ENCODE peak calls at places on chromosome 18, in nine cellular contexts. D is GM23248, X is PC-3, W is SK-N-SH, T is HCT116, Z is OCI-LY7, S is GM23338, Y is hepatocyte, K is MM.1S. J is an unnamed sample.

GRCh38 chr18:43180814-43181213 is 65.3 kb upstream of the RIT2 start:
- DNase-seq in D (no peak), X (no peak), W (no peak), T (no peak), Z (no peak), S (no peak), Y (no peak), K (no peak), J (no peak)

GRCh38 chr18:42038936-42039335 is 83.9 kb downstream of the PIK3C3 start:
- DNase-seq in D (peak; percentile 87), X (no peak), W (no peak), T (no peak), Z (no peak), S (peak; percentile 10), Y (peak; percentile 19), K (no peak), J (no peak)

GRCh38 chr18:40413160-40413559 is 1541.9 kb upstream of the PIK3C3 start:
- DNase-seq in D (peak; percentile 56), X (peak; percentile 48), W (peak; percentile 25), T (no peak), Z (no peak), S (peak; percentile 69), Y (peak; percentile 61), K (no peak), J (peak; percentile 76)

GRCh38 chr18:48339692-48340091 is 69.5 kb downstream of the ZBTB7C start:
- DNase-seq in D (no peak), X (no peak), W (no peak), T (no peak), Z (no peak), S (no peak), Y (no peak), K (no peak), J (no peak)

GRCh38 chr18:10453885-10454772 is at the start of gene APCDD1:
- DNase-seq in D (peak; percentile 55), X (no peak), W (peak; percentile 88), T (no peak), Z (no peak), S (peak; percentile 73), Y (peak; percentile 90), K (no peak), J (peak; percentile 90)

GRCh38 chr18:23142285-23142929 is 7.1 kb downstream of the CABLES1 start:
- DNase-seq in D (peak; percentile 56), X (peak; percentile 90), W (no peak), T (no peak), Z (no peak), S (no peak), Y (no peak), K (no peak), J (no peak)

GRCh38 chr18:12589419-12589818 is 68.5 kb downstream of the SPIRE1 start:
- DNase-seq in D (no peak), X (no peak), W (peak; percentile 10), T (no peak), Z (no peak), S (no peak), Y (no peak), K (no peak), J (no peak)

GRCh38 chr18:7291046-7291445 is 60.2 kb downstream of the LRRC30 start:
- DNase-seq in D (no peak), X (no peak), W (no peak), T (no peak), Z (no peak), S (no peak), Y (no peak), K (no peak), J (no peak)

GRCh38 chr18:77206676-77207370 is 42.8 kb upstream of the GALR1 start:
- DNase-seq in D (peak; percentile 90), X (no peak), W (no peak), T (no peak), Z (no peak), S (no peak), Y (no peak), K (no peak), J (no peak)

GRCh38 chr18:49588171-49588570 is 26.3 kb downstream of the LIPG start:
- DNase-seq in D (no peak), X (no peak), W (no peak), T (no peak), Z (no peak), S (no peak), Y (no peak), K (no peak), J (no peak)

GRCh38 chr18:25144835-25145234 is 207.1 kb downstream of the ZNF521 start:
- DNase-seq in D (peak; percentile 89), X (peak; percentile 17), W (no peak), T (no peak), Z (no peak), S (no peak), Y (no peak), K (no peak), J (no peak)

GRCh38 chr18:47149457-47150028 is 757 bp downstream of the HDHD2 start:
- DNase-seq in D (peak; percentile 27), X (no peak), W (peak; percentile 48), T (no peak), Z (no peak), S (peak; percentile 54), Y (peak; percentile 7), K (no peak), J (peak; percentile 28)

GRCh38 chr18:41992698-41993097 is 37.7 kb downstream of the PIK3C3 start:
- DNase-seq in D (no peak), X (no peak), W (no peak), T (no peak), Z (no peak), S (no peak), Y (no peak), K (no peak), J (no peak)

GRCh38 chr18:28045176-28045810 is 131.6 kb downstream of the CDH2 start:
- DNase-seq in D (peak; percentile 73), X (peak; percentile 30), W (no peak), T (no peak), Z (no peak), S (peak; percentile 14), Y (peak; percentile 11), K (no peak), J (no peak)

GRCh38 chr18:71105078-71105819 is 816.4 kb downstream of the SOCS6 start:
- DNase-seq in D (peak; percentile 65), X (peak; percentile 4), W (no peak), T (no peak), Z (no peak), S (no peak), Y (no peak), K (no peak), J (peak; percentile 16)

GRCh38 chr18:47826157-47827074 is 104.0 kb downstream of the SMAD2 start:
- DNase-seq in D (no peak), X (no peak), W (no peak), T (no peak), Z (no peak), S (no peak), Y (no peak), K (no peak), J (no peak)

GRCh38 chr18:73777356-73778051 is 370.1 kb downstream of the FBXO15 start:
- DNase-seq in D (no peak), X (no peak), W (no peak), T (no peak), Z (no peak), S (no peak), Y (no peak), K (no peak), J (no peak)

GRCh38 chr18:52451252-52451651 is 111.3 kb downstream of the DCC start:
- DNase-seq in D (no peak), X (no peak), W (no peak), T (no peak), Z (no peak), S (no peak), Y (no peak), K (no peak), J (peak; percentile 9)

GRCh38 chr18:5979176-5979888 is 84.0 kb upstream of the TMEM200C start:
- DNase-seq in D (peak; percentile 3), X (no peak), W (no peak), T (no peak), Z (no peak), S (no peak), Y (no peak), K (no peak), J (no peak)

GRCh38 chr18:49976810-49977209 is 163.5 kb upstream of the ACAA2 start:
- DNase-seq in D (no peak), X (no peak), W (no peak), T (no peak), Z (no peak), S (no peak), Y (no peak), K (no peak), J (no peak)

GRCh38 chr18:35088931-35089330 is 47.7 kb downstream of the MAPRE2 start:
- DNase-seq in D (peak; percentile 27), X (no peak), W (no peak), T (no peak), Z (no peak), S (no peak), Y (no peak), K (no peak), J (no peak)

GRCh38 chr18:56298935-56299334 is 339.5 kb downstream of the TXNL1 start:
- DNase-seq in D (peak; percentile 78), X (peak; percentile 96), W (no peak), T (no peak), Z (no peak), S (peak; percentile 36), Y (peak; percentile 16), K (no peak), J (no peak)
- TF ChIP-seq EZH2phosphoT487 in D (no peak), X (no peak), W (no peak), T (no peak), Z (no peak), S (no peak), Y (no peak), K (no peak), J (no peak)

GRCh38 chr18:54883816-54884604 is 55.7 kb downstream of the RAB27B start:
- DNase-seq in D (peak; percentile 50), X (no peak), W (no peak), T (no peak), Z (no peak), S (no peak), Y (no peak), K (no peak), J (no peak)
- TF ChIP-seq EZH2phosphoT487 in D (no peak), X (no peak), W (no peak), T (no peak), Z (no peak), S (no peak), Y (no peak), K (no peak), J (no peak)

GRCh38 chr18:78445880-78446279 is 533.7 kb upstream of the SALL3 start:
- DNase-seq in D (no peak), X (no peak), W (no peak), T (no peak), Z (no peak), S (no peak), Y (no peak), K (no peak), J (no peak)

GRCh38 chr18:78448106-78448505 is 531.5 kb upstream of the SALL3 start:
- DNase-seq in D (no peak), X (no peak), W (no peak), T (no peak), Z (peak; percentile 3), S (peak; percentile 12), Y (no peak), K (no peak), J (no peak)
- TF ChIP-seq EZH2phosphoT487 in D (no peak), X (no peak), W (no peak), T (no peak), Z (no peak), S (no peak), Y (no peak), K (no peak), J (no peak)

DNA sequence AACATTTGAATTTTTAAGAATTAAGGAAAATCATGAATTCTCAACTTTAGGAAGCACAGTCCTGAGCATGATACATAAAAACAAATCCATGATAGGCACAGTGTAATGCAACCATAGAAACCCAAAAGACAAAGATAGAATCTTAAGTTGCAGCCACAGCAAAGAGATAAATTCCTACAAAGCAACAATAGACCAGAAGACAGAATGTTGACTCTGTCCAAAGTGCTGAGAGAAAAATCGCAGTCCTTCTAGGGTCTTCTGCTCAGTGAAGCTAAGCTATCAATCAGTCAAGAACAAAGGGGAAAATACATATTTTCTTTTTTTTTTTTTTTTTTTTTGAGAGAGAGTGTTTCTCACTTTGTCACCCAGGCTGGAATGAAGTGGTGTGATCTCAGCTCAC is 22.0 kb upstream of the FHOD3 start:
- DNase-seq in D (no peak), X (no peak), W (no peak), T (no peak), Z (no peak), S (no peak), Y (no peak), K (no peak), J (no peak)
- TF ChIP-seq EZH2phosphoT487 in D (no peak), X (no peak), W (no peak), T (no peak), Z (no peak), S (no peak), Y (no peak), K (no peak), J (no peak)